ENCODE peak calls at places on chromosomes 3 and 15, in five cellular contexts. T, R, P, U and J are unnamed samples.

GRCh38 chr3:194814878-194815357 is 129.2 kb downstream of the FAM43A start:
- DNase-seq in T (no peak), R (no peak), P (no peak), U (no peak), J (no peak)

GRCh38 chr3:67384790-67385397 is 269.5 kb downstream of the SUCLG2 start:
- DNase-seq in T (peak; percentile 50), R (no peak), P (peak; percentile 73), U (peak; percentile 74), J (peak; percentile 62)

GRCh38 chr3:125003369-125003853 is 52.4 kb downstream of the HEG1 start:
- DNase-seq in T (no peak), R (no peak), P (no peak), U (peak; percentile 67), J (peak; percentile 91)

GRCh38 chr3:174215426-174215825 is 643.7 kb upstream of the NAALADL2 start:
- DNase-seq in T (no peak), R (no peak), P (no peak), U (no peak), J (no peak)

GRCh38 chr15:70324001-70324974 is 226.6 kb upstream of the TLE3 start:
- DNase-seq in T (no peak), R (no peak), P (no peak), U (no peak), J (peak; percentile 64)

GRCh38 chr3:102200126-102200525 is 234.7 kb upstream of the ZPLD1 start:
- DNase-seq in T (no peak), R (no peak), P (no peak), U (peak; percentile 18), J (no peak)

GRCh38 chr3:37228734-37229133 is 54.4 kb upstream of the LRRFIP2 start:
- DNase-seq in T (no peak), R (no peak), P (no peak), U (no peak), J (peak; percentile 24)

GRCh38 chr3:72738752-72739520 is 109.3 kb downstream of the SHQ1 start:
- DNase-seq in T (peak; percentile 96), R (no peak), P (peak; percentile 70), U (no peak), J (no peak)

GRCh38 chr3:108381531-108381930 is 85.2 kb downstream of the HHLA2 start:
- DNase-seq in T (no peak), R (no peak), P (no peak), U (no peak), J (no peak)

GRCh38 chr3:125192190-125193035 is 20.1 kb downstream of the SLC12A8 start:
- DNase-seq in T (peak; percentile 70), R (no peak), P (no peak), U (no peak), J (no peak)

GRCh38 chr3:27623085-27623753 is 98.9 kb downstream of the EOMES start:
- DNase-seq in T (no peak), R (peak; percentile 61), P (no peak), U (peak; percentile 85), J (no peak)

GRCh38 chr3:15327941-15328340 is 4.4 kb downstream of the SH3BP5 start:
- DNase-seq in T (peak; percentile 50), R (no peak), P (no peak), U (no peak), J (peak; percentile 73)